ENCODE peak calls at places on chromosomes 4 and X, in five cellular contexts. V is progenitor cell of endocrine pancreas, I is occipital lobe, H is adrenal gland, T is amniotic stem cell. W is an unnamed sample.

GRCh38 chr4:6873792-6874461 is 35.7 kb upstream of the TBC1D14 start:
- DNase-seq in V (peak), I (peak), H (peak), T (peak), W (no peak)

GRCh38 chr4:159719531-159719930 is 616.7 kb downstream of the RAPGEF2 start:
- DNase-seq in V (no peak), I (no peak), H (no peak), T (no peak), W (no peak)

GRCh38 chr4:108031427-108032083 is 41.9 kb downstream of the HADH start:
- DNase-seq in V (no peak), I (no peak), H (no peak), T (no peak), W (no peak)

GRCh38 chrX:70041993-70042392 is 7.7 kb downstream of the AWAT2 start:
- DNase-seq in V (no peak), I (no peak), H (no peak), T (no peak), W (no peak)

GRCh38 chr4:8314691-8315255 is 45.2 kb downstream of the HTRA3 start:
- DNase-seq in V (no peak), I (no peak), H (peak), T (no peak), W (no peak)

GRCh38 chr4:79552311-79552710 is 144.3 kb upstream of the GK2 start:
- DNase-seq in V (no peak), I (no peak), H (no peak), T (no peak), W (no peak)

GRCh38 chrX:54708404-54708803 is 89.7 kb downstream of the ITIH6 start:
- DNase-seq in V (no peak), I (no peak), H (no peak), T (no peak), W (no peak)

GRCh38 chrX:33183366-33183765 is 28.0 kb downstream of the DMD start:
- DNase-seq in V (no peak), I (no peak), H (peak), T (no peak), W (no peak)

GRCh38 chr4:81523672-81524436 is 52.1 kb upstream of the RASGEF1B start:
- DNase-seq in V (no peak), I (no peak), H (no peak), T (no peak), W (no peak)

GRCh38 chr4:124334119-124334518 is 378.4 kb downstream of the ANKRD50 start:
- DNase-seq in V (no peak), I (no peak), H (peak), T (peak), W (no peak)

GRCh38 chr4:26858947-26859401 is 1.7 kb upstream of the STIM2 start:
- DNase-seq in V (no peak), I (no peak), H (no peak), T (no peak), W (no peak)

GRCh38 chr4:55154290-55154880 is 29.0 kb upstream of the KDR start:
- DNase-seq in V (no peak), I (no peak), H (no peak), T (no peak), W (no peak)

GRCh38 chr4:125390126-125390525 is 75.4 kb downstream of the FAT4 start:
- DNase-seq in V (no peak), I (no peak), H (no peak), T (peak), W (no peak)

GRCh38 chr4:136412708-136413107 is 1119.6 kb downstream of the PCDH18 start:
- DNase-seq in V (no peak), I (no peak), H (no peak), T (no peak), W (no peak)

GRCh38 chr4:134544303-134544761 is 342.7 kb upstream of the PABPC4L start:
- DNase-seq in V (no peak), I (no peak), H (peak), T (peak), W (no peak)

GRCh38 chr4:158121203-158121586 is 51.6 kb downstream of the GASK1B start:
- DNase-seq in V (no peak), I (no peak), H (peak), T (peak), W (no peak)

GRCh38 chr4:186255122-186255521 is 10.9 kb upstream of the F11 start:
- DNase-seq in V (no peak), I (no peak), H (no peak), T (no peak), W (no peak)

GRCh38 chr4:144894525-144894924 is 203.5 kb downstream of the ANAPC10 start:
- DNase-seq in V (no peak), I (no peak), H (peak), T (no peak), W (no peak)

GRCh38 chr4:38237139-38237538 is 276.9 kb downstream of the PTTG2 start:
- DNase-seq in V (no peak), I (no peak), H (no peak), T (peak), W (no peak)

GRCh38 chr4:25413261-25413660 is 36.2 kb downstream of the ANAPC4 start:
- DNase-seq in V (no peak), I (no peak), H (no peak), T (no peak), W (no peak)

GRCh38 chr4:12399781-12400180 is 971.1 kb upstream of the HS3ST1 start:
- DNase-seq in V (no peak), I (no peak), H (no peak), T (no peak), W (no peak)

GRCh38 chr4:108398836-108399235 is 221.5 kb upstream of the RPL34 start:
- DNase-seq in V (no peak), I (no peak), H (no peak), T (no peak), W (peak)

GRCh38 chrX:30302957-30303356 is 6.2 kb downstream of the NR0B1 start:
- DNase-seq in V (no peak), I (peak), H (peak), T (no peak), W (no peak)

GRCh38 chr4:153464068-153464467 is 2.1 kb upstream of the TMEM131L start:
- DNase-seq in V (no peak), I (no peak), H (no peak), T (no peak), W (no peak)

GRCh38 chr4:168981460-168981859 is 28.6 kb downstream of the CBR4 start:
- DNase-seq in V (no peak), I (no peak), H (no peak), T (no peak), W (no peak)

GRCh38 chrX:69959712-69960111 is 90.0 kb downstream of the AWAT2 start:
- DNase-seq in V (no peak), I (no peak), H (no peak), T (no peak), W (no peak)

GRCh38 chrX:14243823-14244222 is 214.1 kb upstream of the GEMIN8 start:
- DNase-seq in V (no peak), I (no peak), H (no peak), T (no peak), W (no peak)

GRCh38 chr4:68271851-68272756 is 26.6 kb upstream of the TMPRSS11B start:
- DNase-seq in V (no peak), I (no peak), H (no peak), T (no peak), W (no peak)

GRCh38 chr4:144591401-144591800 is 54.6 kb upstream of the HHIP start:
- DNase-seq in V (no peak), I (no peak), H (no peak), T (no peak), W (no peak)

GRCh38 chr4:78040431-78040830 is 16.7 kb upstream of the FRAS1 start:
- DNase-seq in V (no peak), I (no peak), H (no peak), T (no peak), W (no peak)

GRCh38 chrX:41922125-41922521 is 1.2 kb downstream of the CASK start:
- DNase-seq in V (no peak), I (no peak), H (no peak), T (peak), W (no peak)

GRCh38 chrX:136028383-136028984 is 43.2 kb downstream of the SLC9A6 start:
- DNase-seq in V (no peak), I (no peak), H (no peak), T (peak), W (no peak)

W was measured in esophagus muscularis mucosa.